ENCODE peak calls at places on chromosomes 4 and X, in ten cellular contexts. H is psoas muscle; Z is activated CD4-positive, alpha-beta T cell treated with anti-CD3 and anti-CD28 coated beads for 1 hour; G is stimulated activated CD8-positive, alpha-beta memory T cell treated with anti-CD3 and anti-CD28 coated beads, Interleukin-4, amount 100 ng/mL, for 4 hours; Q is dorsolateral prefrontal cortex; S is hypothalamus; E is fibroblast of pulmonary artery; T is CD4-positive, alpha-beta memory T cell; Y is neural progenitor cell; R is fibroblast of the aortic adventitia. A is an unnamed sample.

GRCh38 chrX:24799565-24799964 is 105.8 kb downstream of the POLA1 start:
- DNase-seq in G (no peak), T (no peak), Y (no peak), R (no peak), E (no peak), S (no peak), H (no peak), Q (no peak), Z (no peak), A (no peak)

GRCh38 chrX:21004835-21005234 is 369.4 kb upstream of the CNKSR2 start:
- DNase-seq in H (no peak), G (no peak), R (peak; percentile 2), Y (no peak), S (no peak), Z (no peak), E (peak; percentile 10), Q (no peak), T (no peak), A (no peak)

GRCh38 chrX:135596495-135596894 is 76.0 kb downstream of the INTS6L start:
- DNase-seq in G (peak; percentile 3), S (no peak), Y (peak; percentile 69), Q (no peak), E (peak; percentile 34), R (peak; percentile 42), Z (peak; percentile 7), T (peak; percentile 28), H (no peak), A (peak; percentile 21)

GRCh38 chr4:125266901-125267601 is 47.7 kb upstream of the FAT4 start:
- DNase-seq in H (no peak), Y (no peak), E (peak; percentile 88), S (no peak), G (no peak), T (no peak), Q (no peak), R (peak; percentile 74), Z (no peak), A (no peak)

GRCh38 chr4:176286728-176287127 is 17.7 kb upstream of the ASB5 start:
- DNase-seq in S (no peak), Z (no peak), G (no peak), T (no peak), Q (no peak), R (peak; percentile 27), E (no peak), Y (no peak), H (no peak), A (no peak)

GRCh38 chrX:101040197-101040596 is 11.7 kb downstream of the TRMT2B start:
- DNase-seq in Y (no peak), R (no peak), T (no peak), G (no peak), Q (no peak), Z (no peak), E (no peak), H (no peak), S (no peak), A (no peak)

GRCh38 chr4:176792348-176793059 is at the start of gene VEGFC:
- DNase-seq in T (no peak), Z (no peak), R (peak; percentile 70), Y (peak; percentile 89), H (peak; percentile 78), G (no peak), S (peak; percentile 12), E (peak; percentile 72), Q (peak; percentile 49), A (no peak)

GRCh38 chr4:110484767-110485166 is 8.8 kb downstream of the ENPEP start:
- DNase-seq in G (no peak), S (no peak), Z (no peak), R (peak; percentile 92), H (peak; percentile 66), E (peak; percentile 81), Y (no peak), T (no peak), Q (no peak), A (no peak)

GRCh38 chr4:76987685-76988084 is 38.1 kb downstream of the SEPTIN11 start:
- DNase-seq in Q (no peak), E (no peak), R (no peak), H (no peak), G (no peak), Y (no peak), T (no peak), Z (no peak), S (no peak), A (no peak)

GRCh38 chr4:152815078-152815477 is 35.3 kb downstream of the ARFIP1 start:
- DNase-seq in E (peak; percentile 50), G (no peak), H (no peak), Q (no peak), S (no peak), Y (no peak), T (no peak), R (peak; percentile 27), Z (no peak), A (no peak)

GRCh38 chr4:104429150-104429741 is 65.4 kb downstream of the CXXC4 start:
- DNase-seq in E (peak; percentile 5), S (no peak), R (no peak), Q (no peak), T (no peak), G (no peak), Y (no peak), Z (no peak), H (no peak), A (no peak)

GRCh38 chrX:40176979-40177430 is 79.2 kb upstream of the BCOR start:
- DNase-seq in R (no peak), H (peak; percentile 69), G (no peak), E (no peak), Z (no peak), Q (no peak), S (no peak), T (no peak), Y (peak; percentile 47), A (peak; percentile 42)

GRCh38 chr4:2365913-2366210 is 52.6 kb downstream of the ZFYVE28 start:
- DNase-seq in T (no peak), Z (no peak), S (no peak), G (no peak), H (no peak), R (no peak), E (no peak), Q (peak; percentile 35), Y (no peak), A (no peak)

GRCh38 chrX:107676559-107677378 is 48.5 kb downstream of the PRPS1 start:
- DNase-seq in S (no peak), E (peak; percentile 97), T (peak; percentile 54), R (peak; percentile 88), G (no peak), Q (no peak), Y (no peak), Z (peak; percentile 12), H (peak; percentile 93), A (peak; percentile 53)

GRCh38 chr4:152988721-152989553 is 52.8 kb downstream of the FHDC1 start:
- DNase-seq in S (no peak), Z (no peak), Q (no peak), R (no peak), H (no peak), Y (no peak), G (no peak), T (no peak), E (no peak), A (no peak)

GRCh38 chrX:68490644-68491043 is 8.2 kb upstream of the YIPF6 start:
- DNase-seq in Z (no peak), Y (peak; percentile 35), T (no peak), G (no peak), E (peak; percentile 39), Q (no peak), H (no peak), S (no peak), R (peak; percentile 27), A (no peak)

GRCh38 chrX:6460893-6461490 is 73.9 kb downstream of the VCX3A start:
- DNase-seq in S (no peak), Q (no peak), Z (no peak), H (no peak), R (no peak), G (no peak), E (no peak), Y (no peak), T (no peak), A (no peak)

GRCh38 chrX:43581888-43582539 is 74.1 kb upstream of the MAOA start:
- DNase-seq in R (no peak), Q (no peak), Z (no peak), S (no peak), H (no peak), T (no peak), E (peak; percentile 34), G (no peak), Y (no peak), A (no peak)

GRCh38 chrX:67613366-67613765 is 69.5 kb downstream of the AR start:
- DNase-seq in R (no peak), Q (no peak), G (no peak), Y (no peak), H (no peak), E (peak; percentile 20), Z (no peak), T (no peak), S (no peak), A (no peak)

GRCh38 chr4:184358521-184359232 is 115.7 kb downstream of the IRF2 start:
- DNase-seq in E (no peak), T (no peak), S (no peak), R (no peak), G (no peak), Z (no peak), H (no peak), Q (no peak), Y (no peak), A (no peak)

GRCh38 chr4:128823025-128823661 is 13.6 kb downstream of the JADE1 start:
- DNase-seq in H (no peak), R (peak; percentile 93), G (no peak), Q (no peak), T (no peak), E (peak; percentile 78), Y (no peak), S (no peak), Z (no peak), A (no peak)

GRCh38 chrX:103367502-103367901 is 8.8 kb upstream of the BEX3 start:
- DNase-seq in Y (no peak), Z (no peak), H (no peak), T (no peak), Q (no peak), R (no peak), G (no peak), S (no peak), E (no peak), A (no peak)

GRCh38 chr4:38983756-38984647 is 48.2 kb downstream of the TMEM156 start:
- DNase-seq in H (no peak), S (no peak), Y (peak; percentile 16), E (peak; percentile 44), T (no peak), R (peak; percentile 32), G (no peak), Q (no peak), Z (no peak), A (no peak)

GRCh38 chr4:99301376-99302164 is 10.8 kb upstream of the ADH1A start:
- DNase-seq in Z (no peak), T (no peak), G (no peak), Y (no peak), H (no peak), R (peak; percentile 70), E (peak; percentile 53), Q (no peak), S (no peak), A (no peak)

GRCh38 chr4:61753739-61754138 is 553.6 kb downstream of the ADGRL3 start:
- DNase-seq in H (no peak), R (no peak), Z (no peak), S (no peak), Y (no peak), E (no peak), G (no peak), Q (no peak), T (no peak), A (no peak)

GRCh38 chr4:26900765-26901164 is 40.1 kb downstream of the STIM2 start:
- DNase-seq in Z (no peak), S (no peak), Q (no peak), G (no peak), H (no peak), T (no peak), E (no peak), Y (no peak), R (no peak), A (no peak)

GRCh38 chr4:81030061-81030616 is 369 bp upstream of the BMP3 start:
- DNase-seq in T (no peak), Z (no peak), H (no peak), Q (no peak), E (no peak), S (no peak), Y (peak; percentile 29), G (no peak), R (no peak), A (no peak)

GRCh38 chr4:71830-72229 is 18.7 kb downstream of the ZNF595 start:
- DNase-seq in Q (no peak), Z (no peak), E (no peak), T (no peak), R (no peak), G (no peak), S (no peak), H (no peak), Y (no peak), A (no peak)